ENCODE peak calls at places on chromosomes 5 and 9, in four cellular contexts. One of them, this sample, is unnamed.

GRCh38 chr5:623531-623930 is 11.4 kb downstream of the CEP72 start:
- DNase-seq in AG04450: no peak
- DNase-seq in transverse colon: no peak
- DNase-seq in epithelial cell of esophagus: no peak
- DNase-seq in this sample: no peak

GRCh38 chr5:108093186-108093585 is 288.7 kb downstream of the FBXL17 start:
- DNase-seq in AG04450: peak
- DNase-seq in transverse colon: no peak
- DNase-seq in epithelial cell of esophagus: peak
- DNase-seq in this sample: no peak

GRCh38 chr5:142960309-142960696 is 190.1 kb downstream of the ARHGAP26 start:
- DNase-seq in AG04450: peak
- DNase-seq in transverse colon: no peak
- DNase-seq in epithelial cell of esophagus: peak
- DNase-seq in this sample: no peak

GRCh38 chr5:139845846-139846681 is 50.5 kb downstream of the PSD2 start:
- DNase-seq in AG04450: no peak
- DNase-seq in transverse colon: no peak
- DNase-seq in epithelial cell of esophagus: no peak
- DNase-seq in this sample: no peak

GRCh38 chr9:72600671-72601070 is 79.3 kb downstream of the TMC1 start:
- DNase-seq in AG04450: no peak
- DNase-seq in transverse colon: no peak
- DNase-seq in epithelial cell of esophagus: no peak
- DNase-seq in this sample: no peak

GRCh38 chr9:136960212-136960937 is 8.3 kb downstream of the LCN12 start:
- DNase-seq in AG04450: no peak
- DNase-seq in transverse colon: no peak
- DNase-seq in epithelial cell of esophagus: no peak
- DNase-seq in this sample: peak

GRCh38 chr5:33439905-33440481 is 772 bp upstream of the TARS1 start:
- DNase-seq in AG04450: no peak
- DNase-seq in transverse colon: no peak
- DNase-seq in epithelial cell of esophagus: no peak
- DNase-seq in this sample: no peak

GRCh38 chr9:134995792-134996120 is 78.0 kb upstream of the FCN1 start:
- DNase-seq in AG04450: no peak
- DNase-seq in transverse colon: no peak
- DNase-seq in epithelial cell of esophagus: no peak
- DNase-seq in this sample: peak

GRCh38 chr5:145680744-145681143 is 154.4 kb downstream of the PRELID2 start:
- DNase-seq in AG04450: no peak
- DNase-seq in transverse colon: peak
- DNase-seq in epithelial cell of esophagus: no peak
- DNase-seq in this sample: no peak

GRCh38 chr5:145678255-145678654 is 156.9 kb downstream of the PRELID2 start:
- DNase-seq in AG04450: no peak
- DNase-seq in transverse colon: no peak
- DNase-seq in epithelial cell of esophagus: no peak
- DNase-seq in this sample: no peak

GRCh38 chr5:145681686-145682085 is 153.5 kb downstream of the PRELID2 start:
- DNase-seq in AG04450: peak
- DNase-seq in transverse colon: peak
- DNase-seq in epithelial cell of esophagus: peak
- DNase-seq in this sample: peak

GRCh38 chr5:145681216-145681615 is 153.9 kb downstream of the PRELID2 start:
- DNase-seq in AG04450: no peak
- DNase-seq in transverse colon: no peak
- DNase-seq in epithelial cell of esophagus: no peak
- DNase-seq in this sample: no peak

DNA sequence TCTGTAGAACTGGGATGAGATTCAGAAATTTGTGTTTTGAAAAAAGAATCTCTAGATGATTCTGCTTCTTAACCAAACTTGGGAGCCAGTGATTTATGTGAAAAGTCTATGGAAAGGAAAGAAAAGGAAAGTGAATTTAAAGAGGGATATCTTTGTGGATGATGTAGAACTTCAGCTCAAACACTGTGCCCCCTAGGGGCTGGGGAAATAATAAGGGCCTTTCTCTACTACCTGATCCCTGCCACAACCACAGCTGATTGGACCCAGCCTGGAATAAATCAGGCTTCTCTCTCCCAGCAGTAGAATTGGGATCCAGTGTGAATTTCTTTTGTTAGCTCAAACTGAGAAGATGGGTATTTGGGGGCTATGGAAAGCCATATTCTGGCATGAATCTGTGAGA is 155.0 kb downstream of the PRELID2 start:
- DNase-seq in AG04450: no peak
- DNase-seq in transverse colon: no peak
- DNase-seq in epithelial cell of esophagus: peak
- DNase-seq in this sample: no peak
- TF ChIP-seq CTCF in AG04450: peak
- TF ChIP-seq CTCF in transverse colon: peak
- TF ChIP-seq CTCF in epithelial cell of esophagus: peak
- TF ChIP-seq CTCF in this sample: no peak

GRCh38 chr5:96934695-96935555 is 955 bp upstream of the LNPEP start:
- DNase-seq in AG04450: peak
- DNase-seq in transverse colon: peak
- DNase-seq in epithelial cell of esophagus: peak
- DNase-seq in this sample: peak
- TF ChIP-seq CTCF in AG04450: peak
- TF ChIP-seq CTCF in transverse colon: peak
- TF ChIP-seq CTCF in epithelial cell of esophagus: no peak
- TF ChIP-seq CTCF in this sample: peak

GRCh38 chr5:146944764-146945710 is 66.5 kb upstream of the PPP2R2B start:
- DNase-seq in AG04450: no peak
- DNase-seq in transverse colon: no peak
- DNase-seq in epithelial cell of esophagus: no peak
- DNase-seq in this sample: no peak

GRCh38 chr5:146945722-146946121 is 67.2 kb upstream of the PPP2R2B start:
- DNase-seq in AG04450: no peak
- DNase-seq in transverse colon: no peak
- DNase-seq in epithelial cell of esophagus: no peak
- DNase-seq in this sample: no peak

GRCh38 chr5:146948666-146949065 is 70.1 kb upstream of the PPP2R2B start:
- DNase-seq in AG04450: no peak
- DNase-seq in transverse colon: no peak
- DNase-seq in epithelial cell of esophagus: no peak
- DNase-seq in this sample: no peak

GRCh38 chr5:146952168-146952567 is 73.6 kb upstream of the PPP2R2B start:
- DNase-seq in AG04450: no peak
- DNase-seq in transverse colon: no peak
- DNase-seq in epithelial cell of esophagus: no peak
- DNase-seq in this sample: no peak

DNA sequence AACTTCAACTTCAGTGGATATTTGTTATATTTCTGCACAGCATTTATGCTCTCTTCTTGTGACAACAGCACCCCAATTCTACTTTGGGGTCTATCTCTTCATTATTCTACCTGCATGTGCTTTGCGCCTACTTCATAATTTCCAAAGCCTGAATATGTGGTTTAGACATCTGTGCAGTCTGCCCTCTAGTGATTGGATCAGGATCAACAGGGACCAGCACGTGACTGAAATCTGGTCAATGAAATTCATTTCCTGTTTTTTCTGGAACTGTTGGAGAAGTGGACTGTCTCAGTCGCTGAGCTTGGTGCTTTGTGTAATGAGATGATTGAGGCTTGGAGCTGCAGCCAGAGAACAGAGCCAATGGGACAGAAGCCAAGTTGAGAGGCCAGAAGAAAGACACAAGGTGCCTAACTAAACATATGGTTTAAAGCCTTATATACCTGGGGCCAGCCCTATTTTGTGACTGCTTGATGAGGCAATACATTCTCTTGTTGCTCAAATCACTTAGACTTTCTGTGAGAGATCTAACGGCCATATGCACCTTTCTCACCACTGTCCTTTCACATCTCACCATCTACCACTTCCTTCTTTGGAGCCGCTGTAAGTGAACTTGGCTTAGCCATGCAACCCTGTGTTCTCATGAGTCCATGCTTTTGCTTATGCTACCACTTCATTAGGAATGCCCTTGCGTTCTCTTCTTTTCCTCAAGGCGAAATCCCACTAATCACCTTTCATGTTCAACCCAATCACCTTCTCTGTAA is 68.8 kb upstream of the PPP2R2B start:
- DNase-seq in AG04450: no peak
- DNase-seq in transverse colon: no peak
- DNase-seq in epithelial cell of esophagus: peak
- DNase-seq in this sample: no peak
- TF ChIP-seq CTCF in AG04450: no peak
- TF ChIP-seq CTCF in transverse colon: no peak
- TF ChIP-seq CTCF in epithelial cell of esophagus: peak
- TF ChIP-seq CTCF in this sample: no peak

DNA sequence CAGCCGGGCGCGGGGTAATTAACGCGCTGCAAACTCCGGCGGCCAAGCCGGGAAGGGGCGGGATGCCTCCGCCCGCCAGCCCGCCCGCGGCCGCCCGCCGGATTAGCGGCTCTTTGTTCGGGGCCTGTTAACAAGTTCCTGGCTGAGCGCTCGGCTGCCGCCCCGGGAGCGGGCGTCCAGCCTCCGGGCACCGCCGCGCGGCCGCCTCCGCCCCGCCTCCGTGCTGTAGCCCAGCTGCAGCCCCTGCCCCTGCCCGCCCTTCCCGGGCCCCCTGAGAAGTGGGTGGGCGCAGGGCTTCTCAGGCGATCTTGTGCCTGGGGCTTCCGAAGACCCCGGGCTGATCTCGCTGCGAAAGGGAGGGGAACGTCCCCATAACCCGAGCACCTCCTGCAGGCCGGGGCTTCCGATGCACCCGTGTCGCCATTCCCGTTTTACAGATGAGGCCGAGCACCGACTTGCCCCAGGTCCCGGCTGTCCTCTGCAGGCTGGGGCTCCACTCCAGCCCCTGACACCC is 7.6 kb downstream of the UNC5A start:
- DNase-seq in AG04450: no peak
- DNase-seq in transverse colon: no peak
- DNase-seq in epithelial cell of esophagus: peak
- DNase-seq in this sample: no peak
- TF ChIP-seq CTCF in AG04450: no peak
- TF ChIP-seq CTCF in transverse colon: peak
- TF ChIP-seq CTCF in epithelial cell of esophagus: peak
- TF ChIP-seq CTCF in this sample: no peak

GRCh38 chr5:123511648-123512605 is at the start of gene CSNK1G3:
- DNase-seq in AG04450: peak
- DNase-seq in transverse colon: peak
- DNase-seq in epithelial cell of esophagus: peak
- DNase-seq in this sample: peak
- TF ChIP-seq CTCF in AG04450: no peak
- TF ChIP-seq CTCF in transverse colon: no peak
- TF ChIP-seq CTCF in epithelial cell of esophagus: no peak
- TF ChIP-seq CTCF in this sample: no peak

GRCh38 chr9:107542401-107542800 is 52.8 kb upstream of the KLF4 start:
- DNase-seq in AG04450: no peak
- DNase-seq in transverse colon: no peak
- DNase-seq in epithelial cell of esophagus: peak
- DNase-seq in this sample: no peak

GRCh38 chr9:107541523-107541922 is 52.0 kb upstream of the KLF4 start:
- DNase-seq in AG04450: no peak
- DNase-seq in transverse colon: no peak
- DNase-seq in epithelial cell of esophagus: no peak
- DNase-seq in this sample: no peak

GRCh38 chr9:107540167-107540566 is 50.6 kb upstream of the KLF4 start:
- DNase-seq in AG04450: no peak
- DNase-seq in transverse colon: no peak
- DNase-seq in epithelial cell of esophagus: no peak
- DNase-seq in this sample: no peak

GRCh38 chr9:107536462-107536861 is 46.9 kb upstream of the KLF4 start:
- DNase-seq in AG04450: no peak
- DNase-seq in transverse colon: no peak
- DNase-seq in epithelial cell of esophagus: no peak
- DNase-seq in this sample: no peak

DNA sequence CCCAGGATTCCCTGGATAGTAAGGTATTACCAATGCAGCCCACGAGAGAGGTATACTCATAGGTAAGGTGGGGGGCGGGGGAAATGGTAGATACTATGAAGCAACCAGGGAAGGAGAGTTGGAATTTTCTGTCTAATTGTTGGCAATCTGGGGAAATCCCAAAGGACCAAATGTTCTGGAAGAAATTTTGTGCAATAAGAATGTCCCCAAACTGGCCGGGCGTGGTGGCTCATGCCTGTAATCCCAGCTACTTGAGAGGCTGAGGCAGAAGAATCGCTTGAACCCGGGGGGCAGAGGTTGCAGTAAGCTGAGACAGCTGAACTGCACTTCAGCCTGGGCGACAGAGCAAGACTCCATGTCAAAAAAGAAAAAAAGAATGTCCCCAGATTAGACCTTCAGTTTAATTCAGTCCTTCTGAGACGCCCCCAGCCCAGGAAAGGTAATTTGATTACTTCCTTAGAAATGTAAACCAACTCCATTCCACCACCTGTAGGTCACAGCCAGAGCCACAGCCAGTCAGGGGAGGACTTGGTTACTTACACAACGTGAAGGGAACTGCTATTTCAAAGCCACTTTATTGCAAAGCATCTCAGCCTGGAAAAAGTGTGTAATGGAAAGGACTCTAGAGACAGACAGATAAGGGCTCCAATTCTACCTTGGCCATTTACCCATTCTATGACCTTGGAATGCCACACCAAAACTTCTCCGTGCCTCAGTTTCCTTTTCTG is 50.0 kb upstream of the KLF4 start:
- DNase-seq in AG04450: no peak
- DNase-seq in transverse colon: no peak
- DNase-seq in epithelial cell of esophagus: peak
- DNase-seq in this sample: no peak
- TF ChIP-seq CTCF in AG04450: no peak
- TF ChIP-seq CTCF in transverse colon: no peak
- TF ChIP-seq CTCF in epithelial cell of esophagus: no peak
- TF ChIP-seq CTCF in this sample: no peak

GRCh38 chr9:98538626-98539031 is 170.1 kb downstream of the GABBR2 start:
- DNase-seq in AG04450: no peak
- DNase-seq in transverse colon: no peak
- DNase-seq in epithelial cell of esophagus: no peak
- DNase-seq in this sample: no peak

GRCh38 chr9:98538203-98538602 is 170.5 kb downstream of the GABBR2 start:
- DNase-seq in AG04450: no peak
- DNase-seq in transverse colon: no peak
- DNase-seq in epithelial cell of esophagus: no peak
- DNase-seq in this sample: no peak

GRCh38 chr9:98539954-98540353 is 168.8 kb downstream of the GABBR2 start:
- DNase-seq in AG04450: no peak
- DNase-seq in transverse colon: no peak
- DNase-seq in epithelial cell of esophagus: no peak
- DNase-seq in this sample: no peak

GRCh38 chr9:98533866-98534265 is 174.9 kb downstream of the GABBR2 start:
- DNase-seq in AG04450: no peak
- DNase-seq in transverse colon: no peak
- DNase-seq in epithelial cell of esophagus: no peak
- DNase-seq in this sample: no peak

GRCh38 chr9:98536542-98537173 is 172.1 kb downstream of the GABBR2 start:
- DNase-seq in AG04450: no peak
- DNase-seq in transverse colon: peak
- DNase-seq in epithelial cell of esophagus: peak
- DNase-seq in this sample: no peak
- TF ChIP-seq CTCF in AG04450: peak
- TF ChIP-seq CTCF in transverse colon: no peak
- TF ChIP-seq CTCF in epithelial cell of esophagus: peak
- TF ChIP-seq CTCF in this sample: no peak